ENCODE peak calls at places on chromosome 6, in eight cellular contexts. D is testis; A is upper lobe of left lung; V is CD4-positive, CD25-positive, alpha-beta regulatory T cell; L is AG09309; I is astrocyte of the spinal cord; B is fibroblast of pulmonary artery; J is ascending aorta. T is an unnamed sample.

GRCh38 chr6:164378330-164378729 is 931.1 kb downstream of the C6orf118 start:
- DNase-seq in J (no peak), L (no peak), V (no peak), D (no peak), I (no peak), A (no peak), B (no peak), T (no peak)

GRCh38 chr6:132763269-132763668 is 5.6 kb upstream of the VNN2 start:
- DNase-seq in J (no peak), I (no peak), L (no peak), D (no peak), V (peak), A (peak), B (no peak), T (no peak)

GRCh38 chr6:36924778-36925396 is 29.7 kb upstream of the PI16 start:
- DNase-seq in D (no peak), L (no peak), A (no peak), B (no peak), J (no peak), V (no peak), I (no peak), T (no peak)

GRCh38 chr6:44731485-44732095 is 344.1 kb downstream of the CDC5L start:
- DNase-seq in J (no peak), D (no peak), L (no peak), I (peak), V (no peak), A (no peak), B (no peak), T (no peak)

GRCh38 chr6:25112207-25112874 is 166.8 kb upstream of the CARMIL1 start:
- DNase-seq in B (no peak), L (no peak), D (no peak), I (no peak), J (no peak), V (no peak), A (no peak), T (no peak)

GRCh38 chr6:75896526-75896925 is 147.5 kb downstream of the MYO6 start:
- DNase-seq in V (no peak), J (no peak), B (no peak), L (no peak), I (no peak), A (no peak), D (no peak), T (no peak)

GRCh38 chr6:149200282-149200936 is 117.1 kb upstream of the TAB2 start:
- DNase-seq in B (no peak), D (no peak), L (no peak), V (no peak), I (no peak), A (no peak), J (no peak), T (no peak)

GRCh38 chr6:106825156-106825555 is 149.4 kb downstream of the CD24 start:
- DNase-seq in L (no peak), B (no peak), I (no peak), D (no peak), J (no peak), A (no peak), V (no peak), T (no peak)

GRCh38 chr6:88422831-88423230 is 256.7 kb upstream of the CNR1 start:
- DNase-seq in D (no peak), J (no peak), V (no peak), B (no peak), A (no peak), I (no peak), L (no peak), T (no peak)

GRCh38 chr6:19438566-19439353 is 398.4 kb upstream of the ID4 start:
- DNase-seq in L (no peak), I (peak), D (no peak), J (no peak), B (no peak), A (no peak), V (no peak), T (no peak)

GRCh38 chr6:160808263-160808662 is 106.2 kb downstream of the PLG start:
- DNase-seq in L (no peak), A (no peak), B (no peak), J (no peak), I (no peak), D (no peak), V (no peak), T (no peak)

GRCh38 chr6:9540534-9541126 is 874.2 kb downstream of the TFAP2A start:
- DNase-seq in J (no peak), V (peak), A (no peak), B (peak), L (no peak), D (no peak), I (peak), T (no peak)

GRCh38 chr6:93751969-93752368 is 332.6 kb upstream of the EPHA7 start:
- DNase-seq in V (no peak), B (peak), A (no peak), I (peak), J (no peak), L (no peak), D (no peak), T (no peak)

GRCh38 chr6:152750694-152751093 is at the start of gene VIP:
- DNase-seq in L (peak), D (no peak), J (no peak), V (peak), I (peak), A (no peak), B (peak), T (no peak)

GRCh38 chr6:132070356-132070755 is 119.2 kb upstream of the CCN2 start:
- DNase-seq in A (no peak), J (no peak), I (no peak), B (no peak), D (no peak), L (no peak), V (no peak), T (no peak)

GRCh38 chr6:41229716-41230115 is 1.6 kb downstream of the TREML4 start:
- DNase-seq in J (no peak), V (no peak), D (no peak), L (no peak), I (no peak), A (no peak), B (no peak), T (no peak)

GRCh38 chr6:6201200-6201599 is 119.3 kb downstream of the F13A1 start:
- DNase-seq in J (no peak), D (no peak), A (no peak), V (no peak), B (no peak), L (no peak), I (no peak), T (no peak)

GRCh38 chr6:97412511-97412910 is 129.5 kb upstream of the MMS22L start:
- DNase-seq in J (no peak), B (no peak), D (no peak), A (no peak), I (no peak), L (no peak), V (no peak), T (no peak)

GRCh38 chr6:160079686-160080043 is 42.0 kb upstream of the SLC22A1 start:
- DNase-seq in J (no peak), V (no peak), B (no peak), A (no peak), L (no peak), I (no peak), D (no peak), T (no peak)

GRCh38 chr6:135165031-135165430 is 16.1 kb upstream of the MYB start:
- DNase-seq in A (no peak), V (no peak), B (no peak), L (no peak), J (no peak), D (no peak), I (no peak), T (no peak)

GRCh38 chr6:84916704-84917103 is 152.3 kb upstream of the TBX18 start:
- DNase-seq in J (no peak), A (no peak), B (no peak), I (no peak), D (no peak), L (no peak), V (no peak), T (no peak)

GRCh38 chr6:111013144-111013905 is 31.5 kb downstream of the RPF2 start:
- DNase-seq in J (no peak), A (no peak), B (peak), L (no peak), I (no peak), D (no peak), V (no peak), T (no peak)

GRCh38 chr6:76578746-76579145 is 506.3 kb upstream of the IMPG1 start:
- DNase-seq in V (no peak), D (no peak), L (no peak), I (no peak), J (no peak), A (no peak), B (no peak), T (no peak)

GRCh38 chr6:44128020-44128917 is 915 bp downstream of the TMEM63B start:
- DNase-seq in A (peak), D (peak), I (no peak), B (peak), V (peak), L (no peak), J (no peak), T (no peak)

GRCh38 chr6:144148891-144149290 is 1.4 kb upstream of the STX11 start:
- DNase-seq in D (no peak), A (no peak), L (no peak), V (no peak), I (peak), B (no peak), J (no peak), T (no peak)

GRCh38 chr6:169173532-169174268 is 79.9 kb downstream of the THBS2 start:
- DNase-seq in J (no peak), L (no peak), D (no peak), A (no peak), B (no peak), I (no peak), V (no peak), T (no peak)

GRCh38 chr6:79335133-79335674 is 100.7 kb upstream of the HMGN3 start:
- DNase-seq in V (no peak), D (no peak), I (no peak), L (no peak), A (no peak), B (peak), J (no peak), T (no peak)

GRCh38 chr6:28586273-28586672 is 60.6 kb downstream of the GPX5 start:
- DNase-seq in L (no peak), V (no peak), J (no peak), A (no peak), B (no peak), I (no peak), D (peak), T (no peak)

GRCh38 chr6:28587011-28587745 is 61.5 kb downstream of the GPX5 start:
- DNase-seq in L (no peak), D (peak), V (peak), J (no peak), A (peak), I (peak), B (peak), T (no peak)

GRCh38 chr6:28589234-28589951 is 63.7 kb downstream of the GPX5 start:
- DNase-seq in J (no peak), I (peak), D (peak), V (peak), L (peak), B (peak), A (no peak), T (peak)

GRCh38 chr6:28589952-28590340 is 64.3 kb downstream of the GPX5 start:
- DNase-seq in L (no peak), A (no peak), J (no peak), D (no peak), V (no peak), B (no peak), I (no peak), T (no peak)

DNA sequence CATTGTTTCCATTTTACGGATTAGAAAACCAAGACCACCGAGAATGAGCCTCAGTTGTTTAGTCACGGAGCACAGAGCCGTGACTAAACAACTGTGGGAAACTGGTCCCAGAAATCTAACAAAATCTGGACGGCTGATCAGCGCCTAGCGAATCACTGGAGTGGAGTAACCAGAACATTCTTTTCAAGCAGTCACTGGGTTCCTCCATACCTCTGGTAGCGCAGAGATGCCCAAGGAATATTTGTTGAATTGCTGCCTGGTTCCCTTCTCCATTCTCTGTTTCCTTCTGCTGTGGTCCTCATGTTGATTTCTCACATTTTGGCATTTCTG is 62.0 kb downstream of the GPX5 start:
- DNase-seq in L (no peak), V (no peak), D (no peak), B (peak), I (no peak), J (no peak), A (no peak), T (no peak)
- H3K4me3 ChIP-seq in L (peak), V (peak), D (peak), B (peak), I (peak), J (peak), A (peak), T (peak)

GRCh38 chr6:38259736-38260135 is 380.0 kb downstream of the BTBD9 start:
- DNase-seq in V (peak), L (no peak), A (no peak), J (no peak), B (peak), I (peak), D (no peak), T (no peak)
- H3K4me3 ChIP-seq in V (no peak), L (no peak), A (no peak), J (no peak), B (no peak), I (no peak), D (no peak), T (no peak)

GRCh38 chr6:112189494-112189893 is 64.9 kb downstream of the LAMA4 start:
- DNase-seq in D (no peak), J (no peak), B (no peak), A (no peak), V (no peak), L (no peak), I (peak), T (peak)
- H3K4me3 ChIP-seq in D (no peak), J (no peak), B (no peak), A (no peak), V (no peak), L (no peak), I (no peak), T (no peak)

GRCh38 chr6:157571269-157571668 is 190.3 kb downstream of the ZDHHC14 start:
- DNase-seq in V (no peak), A (no peak), J (no peak), B (no peak), I (no peak), D (no peak), L (no peak), T (no peak)

GRCh38 chr6:157570752-157571151 is 189.8 kb downstream of the ZDHHC14 start:
- DNase-seq in D (no peak), I (no peak), V (no peak), J (no peak), B (no peak), L (no peak), A (no peak), T (no peak)

GRCh38 chr6:157568702-157569101 is 187.7 kb downstream of the ZDHHC14 start:
- DNase-seq in B (no peak), I (no peak), J (no peak), V (no peak), L (no peak), D (no peak), A (no peak), T (no peak)

GRCh38 chr6:157570104-157570503 is 189.1 kb downstream of the ZDHHC14 start:
- DNase-seq in J (no peak), A (no peak), L (no peak), D (no peak), B (no peak), V (no peak), I (no peak), T (no peak)

DNA sequence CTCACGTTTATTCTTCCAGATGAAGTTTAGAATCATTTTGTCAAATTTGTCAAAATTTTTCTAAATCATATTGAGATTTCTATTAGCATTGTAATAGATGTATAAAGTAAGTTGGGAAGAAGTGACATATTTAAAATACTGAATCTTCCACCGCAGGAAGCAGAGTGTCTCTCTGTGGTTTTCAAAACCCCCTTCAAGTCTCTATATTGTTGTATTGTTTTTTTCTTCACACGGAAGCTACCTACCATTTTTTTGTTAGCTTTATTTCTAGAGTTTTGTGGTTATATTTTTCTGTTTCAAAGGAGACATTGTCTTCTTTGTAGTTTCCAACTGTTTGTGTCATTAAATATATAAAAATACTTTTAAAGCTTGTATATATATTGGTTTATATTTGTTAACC is 188.6 kb downstream of the ZDHHC14 start:
- DNase-seq in D (no peak), J (no peak), V (peak), A (no peak), I (no peak), B (no peak), L (no peak), T (no peak)
- H3K4me3 ChIP-seq in D (no peak), J (no peak), V (peak), A (no peak), I (no peak), B (no peak), L (no peak), T (no peak)

GRCh38 chr6:27019651-27020552 is 227.6 kb upstream of the PRSS16 start:
- DNase-seq in I (peak), L (peak), B (peak), A (peak), D (peak), J (peak), V (peak), T (peak)
- H3K4me3 ChIP-seq in I (peak), L (peak), B (peak), A (peak), D (peak), J (peak), V (peak), T (peak)

T was measured in skeletal muscle cell.